ENCODE peak calls at places on chromosomes 1 and 21, in five cellular contexts. U is iPS DF 6.9, A is ovary, H is A673, P is tibial nerve. X is an unnamed sample. For H3K4me1, the result is how much of the 10 kb centered on the place peaks cover.

GRCh38 chr1:67909776-67910175 is 76.5 kb upstream of the GNG12 start:
- DNase-seq in U (no peak), A (no peak), H (no peak), P (no peak), X (no peak)

GRCh38 chr1:74596770-74597169 is 76.8 kb downstream of the ERICH3 start:
- DNase-seq in U (no peak), A (no peak), H (no peak), P (no peak), X (no peak)

GRCh38 chr21:35529141-35529863 is 480.2 kb upstream of the RUNX1 start:
- DNase-seq in U (no peak), A (no peak), H (no peak), P (no peak), X (no peak)

GRCh38 chr1:29551123-29551522 is 314.8 kb downstream of the PTPRU start:
- DNase-seq in U (no peak), A (no peak), H (no peak), P (no peak), X (no peak)

GRCh38 chr21:42737969-42738590 is 84.7 kb downstream of the PDE9A start:
- DNase-seq in U (no peak), A (peak), H (no peak), P (no peak), X (peak)

GRCh38 chr1:224294775-224295174 is 35.2 kb downstream of the NVL start:
- DNase-seq in U (no peak), A (no peak), H (no peak), P (no peak), X (no peak)

GRCh38 chr1:32066489-32066873 is 6.3 kb upstream of the TMEM39B start:
- DNase-seq in U (no peak), A (peak), H (peak), P (peak), X (no peak)

GRCh38 chr1:236165238-236165981 is 23.1 kb downstream of the GPR137B start:
- DNase-seq in U (no peak), A (no peak), H (no peak), P (no peak), X (no peak)

GRCh38 chr1:108955881-108956280 is 7.4 kb downstream of the CLCC1 start:
- DNase-seq in U (no peak), A (no peak), H (no peak), P (no peak), X (no peak)

DNA sequence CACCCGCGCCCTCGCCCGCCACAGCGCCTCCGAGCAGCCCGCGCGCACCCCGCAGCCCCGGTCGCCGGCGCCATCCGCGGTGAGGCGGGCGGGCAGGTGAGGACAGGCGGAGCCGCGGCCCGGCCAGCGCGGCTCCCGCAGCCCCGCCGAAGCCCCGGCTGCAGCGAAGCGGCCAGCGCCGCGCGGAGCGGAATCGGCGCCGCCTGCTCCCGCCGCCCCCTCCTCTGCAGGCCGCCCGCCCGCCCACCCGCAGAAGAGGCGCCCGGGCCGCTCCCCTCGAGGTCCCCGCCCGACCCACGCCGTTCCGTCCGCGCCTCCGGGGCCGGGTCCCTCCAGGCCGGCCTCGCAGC is 1.3 kb downstream of the PRDM16 start:
- DNase-seq in U (no peak), A (no peak), H (no peak), P (no peak), X (no peak)
- H3K4me1 ChIP-seq in U (under half), A (under half), H (under half), P (under half), X (under half)

GRCh38 chr1:5424802-5425201 is 567.4 kb downstream of the NPHP4 start:
- DNase-seq in U (no peak), A (no peak), H (peak), P (no peak), X (no peak)
- H3K4me1 ChIP-seq in U (under half), A (under half), H (under half), P (under half), X (under half)

DNA sequence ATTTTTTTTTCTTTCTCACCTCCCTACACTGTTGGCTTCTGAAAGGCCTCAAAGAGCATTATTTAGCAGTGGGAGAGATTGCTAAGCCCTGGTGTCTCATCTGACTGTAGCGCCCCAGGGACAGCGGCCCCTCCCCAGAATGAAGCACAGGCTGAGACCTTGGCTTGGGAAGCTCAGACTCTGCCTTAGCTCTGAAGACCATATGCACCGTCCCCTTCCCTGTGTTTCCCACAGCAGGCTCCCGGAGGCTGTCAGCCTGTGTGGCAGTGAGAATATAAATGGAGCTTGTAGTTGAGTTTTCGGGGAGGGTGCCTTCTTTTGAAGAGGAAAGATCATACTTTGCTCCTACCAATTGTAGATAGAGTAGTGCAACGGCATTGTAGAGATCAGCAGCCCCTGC is 25.3 kb downstream of the SMYD2 start:
- DNase-seq in U (no peak), A (no peak), H (no peak), P (no peak), X (no peak)
- H3K4me1 ChIP-seq in U (under half), A (under half), H (under half), P (under half), X (under half)

DNA sequence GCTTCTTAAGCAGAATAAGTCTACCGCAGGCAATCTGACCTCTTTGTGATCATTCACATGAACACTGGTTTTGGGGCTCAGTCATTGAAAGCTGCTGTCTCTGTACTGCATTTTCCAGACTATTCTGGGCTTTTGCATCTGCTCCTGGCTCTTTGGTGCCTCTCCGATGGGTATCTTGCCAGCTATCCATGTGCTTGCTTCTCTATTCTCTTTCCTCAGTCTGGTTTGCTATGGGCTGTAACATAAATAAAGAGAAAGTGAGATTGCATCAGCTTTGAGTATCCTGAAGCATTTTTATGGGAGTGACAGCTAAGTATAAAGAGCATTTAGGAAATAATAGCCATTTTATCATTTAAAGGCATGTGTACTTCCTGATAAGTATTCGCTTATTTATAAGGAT is 70.7 kb downstream of the C1orf21 start:
- DNase-seq in U (no peak), A (no peak), H (peak), P (no peak), X (no peak)
- H3K4me1 ChIP-seq in U (under half), A (under half), H (under half), P (under half), X (under half)

GRCh38 chr1:43853161-43853921 is 80.3 kb upstream of the ARTN start:
- DNase-seq in U (no peak), A (peak), H (peak), P (peak), X (no peak)
- H3K4me1 ChIP-seq in U (under half), A (under half), H (half or more), P (under half), X (under half)

DNA sequence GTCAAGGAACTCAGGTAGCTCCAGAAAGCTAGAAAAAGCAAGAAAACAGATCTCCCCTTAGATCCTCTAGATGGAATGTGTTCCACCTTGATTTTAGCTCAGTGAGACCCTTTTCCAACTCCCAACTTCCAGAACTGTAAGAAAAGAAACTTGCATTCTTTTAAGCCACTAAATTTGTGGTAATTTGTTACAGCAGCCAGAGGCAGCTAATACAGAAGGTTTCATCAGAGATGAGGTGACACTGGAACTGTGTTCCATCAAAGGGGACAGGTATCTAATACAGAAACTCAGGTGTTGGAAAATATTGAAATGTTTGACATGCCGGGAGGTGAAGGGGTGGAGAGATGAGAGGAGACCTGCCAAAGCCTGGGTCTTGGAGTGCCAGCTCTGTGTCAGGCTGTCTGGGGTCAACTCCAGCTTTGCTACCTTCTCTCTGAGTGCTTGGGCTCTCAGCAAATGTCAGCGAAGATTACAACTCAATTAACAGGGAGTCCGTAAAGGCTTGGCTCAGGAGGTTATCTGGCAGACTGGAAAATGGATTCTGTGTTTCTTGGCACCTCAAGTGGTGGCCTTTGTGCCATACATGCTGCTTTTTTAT is 71.3 kb downstream of the PLPP3 start:
- DNase-seq in U (no peak), A (no peak), H (no peak), P (no peak), X (no peak)
- H3K4me1 ChIP-seq in U (under half), A (under half), H (under half), P (under half), X (under half)

DNA sequence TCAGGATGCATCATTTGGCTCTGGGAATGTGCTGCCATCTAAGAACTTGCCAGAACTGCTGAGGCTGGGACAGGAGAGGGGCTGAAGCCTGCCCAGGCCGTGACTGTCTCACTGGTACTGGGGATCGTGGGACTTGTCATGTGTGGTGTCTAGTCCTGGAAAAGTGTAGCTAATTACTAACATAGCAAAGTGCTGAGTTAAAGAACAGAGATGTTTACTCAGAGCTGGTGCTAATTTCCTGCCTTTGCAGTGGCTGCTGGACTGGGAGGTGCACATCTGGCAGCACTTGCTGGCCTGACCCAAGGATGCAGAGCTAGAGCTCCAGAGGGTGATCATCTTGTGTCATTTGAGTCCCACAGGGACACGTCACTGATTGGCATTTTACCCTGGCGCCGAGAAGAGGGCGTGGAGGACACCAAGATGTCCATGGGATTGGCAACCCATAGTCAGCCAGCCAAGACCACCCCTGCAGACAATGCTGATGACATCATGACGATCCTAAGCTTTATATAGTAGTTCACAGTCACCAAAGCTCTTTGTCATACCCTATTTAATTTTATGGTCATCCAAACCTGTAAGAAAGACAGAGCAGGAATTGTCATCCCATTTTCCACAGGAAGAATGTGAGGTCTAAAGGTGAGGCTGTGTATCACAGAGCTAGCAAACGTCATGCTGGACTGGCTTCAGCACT is 110.1 kb upstream of the SLC44A3 start:
- DNase-seq in U (no peak), A (no peak), H (no peak), P (no peak), X (no peak)
- H3K4me1 ChIP-seq in U (under half), A (under half), H (under half), P (under half), X (under half)

DNA sequence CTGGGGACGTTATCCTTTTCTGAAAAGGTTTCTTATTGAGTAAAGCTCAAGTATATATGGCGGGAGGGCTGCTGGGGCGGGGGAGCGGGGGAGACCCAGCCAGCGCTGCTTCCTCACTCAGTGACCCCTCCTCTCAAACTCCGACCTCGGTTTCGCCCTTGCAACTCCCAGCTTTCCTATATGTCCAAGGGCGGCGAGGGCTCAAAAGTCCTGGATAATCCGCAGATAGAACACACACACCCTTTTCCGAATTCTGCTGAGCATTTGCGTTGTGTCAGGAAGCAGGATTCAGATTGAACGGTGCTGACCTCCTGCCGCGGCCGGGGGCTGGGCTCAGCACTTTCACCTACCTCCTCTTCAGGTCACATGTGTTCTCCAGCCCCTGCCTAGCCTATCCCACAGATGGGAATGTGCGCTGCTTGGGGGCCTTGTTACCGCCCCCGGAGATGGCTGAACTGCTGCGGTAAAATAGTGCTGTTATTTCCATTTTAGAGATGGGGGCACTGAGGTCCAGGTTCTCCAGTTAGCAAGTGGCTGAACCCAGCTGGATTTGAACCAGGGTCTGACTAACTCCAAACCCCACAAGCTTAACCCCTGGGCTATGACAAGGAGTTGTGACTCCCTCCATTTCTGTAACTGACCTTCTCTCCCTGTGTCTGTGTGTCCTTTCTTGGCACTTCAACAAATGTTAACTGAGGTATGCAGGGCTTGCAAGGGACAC is 795 bp upstream of the AHDC1 start:
- DNase-seq in U (no peak), A (no peak), H (no peak), P (no peak), X (no peak)
- H3K4me1 ChIP-seq in U (under half), A (under half), H (under half), P (half or more), X (half or more)

DNA sequence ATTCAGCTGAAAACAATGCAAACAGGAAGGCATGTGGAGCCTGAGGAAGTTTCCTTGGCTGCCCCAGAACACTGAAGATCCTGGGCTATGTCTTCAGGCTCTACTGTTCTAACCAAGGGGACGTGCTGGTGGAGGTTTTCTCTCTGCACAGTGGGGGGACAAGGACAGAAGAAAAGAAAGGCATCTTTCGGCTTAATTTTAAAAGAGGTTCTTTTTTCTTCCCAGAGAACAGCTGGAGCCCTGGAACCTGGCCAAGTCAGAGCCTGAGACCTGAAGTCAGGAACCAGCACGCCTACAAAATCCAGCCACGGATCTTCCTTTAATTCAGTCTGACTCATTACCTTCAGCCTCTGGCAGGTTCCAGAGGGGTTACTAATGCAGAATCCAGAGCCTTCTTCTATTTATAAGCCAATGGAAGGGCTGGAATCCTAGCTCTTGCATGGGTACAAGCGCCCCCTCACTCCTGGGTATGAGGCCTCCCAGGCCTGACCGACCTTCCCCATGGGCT is 19.8 kb downstream of the CTNNBIP1 start:
- DNase-seq in U (no peak), A (peak), H (peak), P (no peak), X (no peak)
- H3K4me1 ChIP-seq in U (under half), A (under half), H (half or more), P (under half), X (under half)

DNA sequence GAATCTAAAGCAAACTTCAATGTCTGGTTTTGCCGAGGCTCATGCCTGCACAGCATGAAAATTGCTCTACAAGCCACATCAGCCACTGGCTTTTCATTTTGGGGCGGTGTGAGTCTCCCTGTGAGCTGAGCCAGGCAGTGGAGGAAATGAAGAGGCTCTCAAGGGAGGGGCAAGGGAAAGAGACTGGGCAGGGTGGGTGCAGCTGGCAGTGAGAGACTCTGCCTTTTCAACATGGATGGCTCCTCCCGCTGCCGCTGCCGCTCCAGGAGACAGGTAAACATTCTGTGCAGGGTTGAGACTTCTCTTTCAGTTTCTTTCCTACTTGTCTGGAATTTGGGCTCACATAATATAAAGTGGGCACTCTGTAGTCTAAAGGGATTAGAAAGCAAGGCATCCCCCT is 11.3 kb upstream of the CTSE start:
- DNase-seq in U (no peak), A (no peak), H (no peak), P (no peak), X (no peak)
- H3K4me1 ChIP-seq in U (under half), A (under half), H (under half), P (under half), X (under half)

X was measured in CD8-positive, alpha-beta memory T cell.